ENCODE peak calls at places on chromosomes 7 and 10, in seven cellular contexts. L is cardiac muscle cell, B is nucleus accumbens, W is GF-D8, A is AG10803, J is A172, N is COR-L47. H is an unnamed sample.

GRCh38 chr7:90383422-90383821 is 19.8 kb upstream of the CLDN12 start:
- DNase-seq in A (peak; percentile 44), B (no peak), L (no peak), J (peak; percentile 61), N (no peak), W (no peak), H (no peak)

GRCh38 chr10:12448729-12449391 is 99.5 kb downstream of the CAMK1D start:
- DNase-seq in J (peak; percentile 88), B (no peak), L (no peak), W (peak; percentile 82), A (peak; percentile 65), N (no peak), H (peak; percentile 70)

GRCh38 chr10:118903691-118904090 is 125.8 kb upstream of the NANOS1 start:
- DNase-seq in A (no peak), N (no peak), W (no peak), L (no peak), J (no peak), B (no peak), H (no peak)

GRCh38 chr10:10677479-10677878 is 340.2 kb upstream of the CELF2 start:
- DNase-seq in A (peak; percentile 60), L (peak; percentile 69), W (no peak), N (peak; percentile 56), J (no peak), B (no peak), H (peak; percentile 75)

GRCh38 chr10:69884686-69885085 is 83.0 kb downstream of the COL13A1 start:
- DNase-seq in J (no peak), A (no peak), N (no peak), W (no peak), L (no peak), B (no peak), H (no peak)

GRCh38 chr7:27581906-27582305 is 80.8 kb downstream of the HIBADH start:
- DNase-seq in A (no peak), N (no peak), W (no peak), J (no peak), B (no peak), L (no peak), H (no peak)

GRCh38 chr7:151597541-151597940 is 77.8 kb upstream of the RHEB start:
- DNase-seq in L (no peak), N (no peak), J (no peak), A (no peak), W (no peak), B (no peak), H (no peak)

GRCh38 chr10:108358912-108359311 is 1194.4 kb upstream of the SORCS1 start:
- DNase-seq in W (no peak), N (no peak), J (peak; percentile 96), L (no peak), B (no peak), A (peak; percentile 92), H (no peak)

GRCh38 chr7:38825721-38826440 is 83.1 kb downstream of the VPS41 start:
- DNase-seq in L (peak; percentile 34), A (no peak), N (no peak), W (no peak), B (no peak), J (no peak), H (no peak)

GRCh38 chr7:16293669-16294425 is 127.5 kb downstream of the CRPPA start:
- DNase-seq in L (no peak), N (no peak), A (no peak), W (no peak), J (no peak), B (no peak), H (no peak)

GRCh38 chr10:88489107-88489506 is 94.0 kb downstream of the RNLS start:
- DNase-seq in W (no peak), L (no peak), B (no peak), N (no peak), J (no peak), A (no peak), H (no peak)

GRCh38 chr7:138863931-138864330 is 65.9 kb upstream of the ATP6V0A4 start:
- DNase-seq in J (no peak), A (no peak), N (no peak), L (no peak), B (no peak), W (no peak), H (no peak)

GRCh38 chr10:114709966-114710365 is 51.9 kb upstream of the ABLIM1 start:
- DNase-seq in B (no peak), J (no peak), A (peak; percentile 33), W (no peak), L (no peak), N (no peak), H (peak; percentile 19)

GRCh38 chr7:101957733-101958525 is 140.5 kb downstream of the CUX1 start:
- DNase-seq in B (no peak), A (no peak), N (no peak), J (no peak), W (no peak), L (no peak), H (peak; percentile 22)

GRCh38 chr10:11162828-11163599 is 145.3 kb downstream of the CELF2 start:
- DNase-seq in J (no peak), L (peak; percentile 69), W (peak; percentile 98), A (no peak), N (no peak), B (peak; percentile 41), H (peak; percentile 45)

GRCh38 chr10:43259981-43260761 is 6.7 kb downstream of the RASGEF1A start:
- DNase-seq in L (no peak), A (no peak), B (no peak), J (no peak), W (peak; percentile 11), N (no peak), H (no peak)

GRCh38 chr7:157485361-157485831 is 148.6 kb downstream of the DNAJB6 start:
- DNase-seq in B (no peak), N (no peak), A (no peak), J (no peak), L (no peak), W (no peak), H (no peak)

GRCh38 chr7:130141161-130141857 is 63.9 kb downstream of the TMEM209 start:
- DNase-seq in N (peak; percentile 14), A (peak; percentile 67), W (no peak), J (no peak), L (peak; percentile 80), B (peak; percentile 71), H (no peak)

GRCh38 chr10:90968448-90969086 is 47.7 kb upstream of the ANKRD1 start:
- DNase-seq in B (no peak), J (peak; percentile 99), W (no peak), A (peak; percentile 91), L (no peak), N (no peak), H (peak; percentile 68)

GRCh38 chr10:79416578-79417255 is 28.7 kb downstream of the ZCCHC24 start:
- DNase-seq in L (no peak), N (no peak), W (no peak), B (no peak), J (no peak), A (no peak), H (no peak)

GRCh38 chr7:74199551-74200355 is 10.1 kb upstream of the LAT2 start:
- DNase-seq in L (no peak), J (peak; percentile 73), N (no peak), W (no peak), A (no peak), B (no peak), H (no peak)

GRCh38 chr10:79027147-79028055 is 41.4 kb upstream of the ZMIZ1 start:
- DNase-seq in N (peak; percentile 19), J (no peak), L (no peak), B (no peak), A (no peak), W (no peak), H (no peak)

GRCh38 chr7:22640269-22640668 is 86.7 kb upstream of the IL6 start:
- DNase-seq in B (no peak), L (no peak), W (no peak), A (no peak), J (no peak), N (no peak), H (no peak)

GRCh38 chr10:131700032-131700431 is 200.8 kb upstream of the PPP2R2D start:
- DNase-seq in J (no peak), W (no peak), A (no peak), N (no peak), L (no peak), B (no peak), H (no peak)

GRCh38 chr10:60044221-60044620 is 137.9 kb upstream of the CCDC6 start:
- DNase-seq in W (no peak), N (no peak), L (no peak), A (peak; percentile 91), J (peak; percentile 9), B (no peak), H (no peak)

GRCh38 chr7:11831727-11832495 is at the start of gene THSD7A:
- DNase-seq in A (peak; percentile 11), W (no peak), N (peak; percentile 65), J (peak; percentile 30), B (peak; percentile 69), L (peak; percentile 82), H (peak; percentile 59)

GRCh38 chr7:157458254-157458633 is 121.4 kb downstream of the DNAJB6 start:
- DNase-seq in J (no peak), A (no peak), W (no peak), L (no peak), N (no peak), B (no peak), H (no peak)

GRCh38 chr7:101562531-101563197 is 66.4 kb downstream of the MYL10 start:
- DNase-seq in J (no peak), W (no peak), L (no peak), A (no peak), N (no peak), B (no peak), H (no peak)

GRCh38 chr10:25063644-25064043 is 47.2 kb downstream of the THNSL1 start:
- DNase-seq in W (no peak), J (no peak), N (no peak), L (no peak), A (no peak), B (no peak), H (no peak)

GRCh38 chr7:2175514-2175913 is 57.2 kb downstream of the MAD1L1 start:
- DNase-seq in L (peak; percentile 39), W (no peak), B (no peak), N (no peak), A (peak; percentile 99), J (peak; percentile 99), H (peak; percentile 99)

H was measured in myocyte.